ENCODE peak calls at places on chromosome 6, in eight cellular contexts. One of them, this sample, is unnamed.

GRCh38 chr6:2448826-2449571 is 203.6 kb upstream of the GMDS start:
- DNase-seq in tibial artery: peak; percentile 40
- DNase-seq in transverse colon: peak; percentile 43
- DNase-seq in CD8-positive, alpha-beta T cell: no peak
- DNase-seq in brain microvascular endothelial cell: peak; percentile 63
- DNase-seq in CD4-positive, alpha-beta T cell: no peak
- DNase-seq in osteoblast: peak; percentile 89
- DNase-seq in BJ: no peak
- DNase-seq in this sample: peak; percentile 86

GRCh38 chr6:146357578-146358340 is 185.9 kb upstream of the RAB32 start:
- DNase-seq in osteoblast: peak; percentile 71
- DNase-seq in transverse colon: no peak
- DNase-seq in CD4-positive, alpha-beta T cell: no peak
- DNase-seq in tibial artery: no peak
- DNase-seq in CD8-positive, alpha-beta T cell: no peak
- DNase-seq in BJ: peak; percentile 78
- DNase-seq in brain microvascular endothelial cell: peak; percentile 77
- DNase-seq in this sample: peak; percentile 91

GRCh38 chr6:150183105-150183504 is 40.3 kb downstream of the PPP1R14C start:
- DNase-seq in tibial artery: no peak
- DNase-seq in transverse colon: no peak
- DNase-seq in BJ: no peak
- DNase-seq in brain microvascular endothelial cell: no peak
- DNase-seq in CD4-positive, alpha-beta T cell: no peak
- DNase-seq in osteoblast: no peak
- DNase-seq in CD8-positive, alpha-beta T cell: no peak
- DNase-seq in this sample: no peak

GRCh38 chr6:169292340-169293124 is 38.9 kb upstream of the THBS2 start:
- DNase-seq in osteoblast: peak; percentile 71
- DNase-seq in BJ: peak; percentile 90
- DNase-seq in CD8-positive, alpha-beta T cell: no peak
- DNase-seq in brain microvascular endothelial cell: peak; percentile 91
- DNase-seq in CD4-positive, alpha-beta T cell: no peak
- DNase-seq in tibial artery: peak; percentile 44
- DNase-seq in transverse colon: no peak
- DNase-seq in this sample: no peak

GRCh38 chr6:105793132-105793531 is 293.0 kb upstream of the PRDM1 start:
- DNase-seq in BJ: no peak
- DNase-seq in tibial artery: no peak
- DNase-seq in CD8-positive, alpha-beta T cell: no peak
- DNase-seq in CD4-positive, alpha-beta T cell: no peak
- DNase-seq in osteoblast: no peak
- DNase-seq in transverse colon: peak; percentile 22
- DNase-seq in brain microvascular endothelial cell: no peak
- DNase-seq in this sample: no peak

GRCh38 chr6:117477988-117478852 is 4.3 kb upstream of the DCBLD1 start:
- DNase-seq in osteoblast: no peak
- DNase-seq in CD8-positive, alpha-beta T cell: no peak
- DNase-seq in brain microvascular endothelial cell: no peak
- DNase-seq in tibial artery: no peak
- DNase-seq in transverse colon: peak; percentile 35
- DNase-seq in CD4-positive, alpha-beta T cell: no peak
- DNase-seq in BJ: no peak
- DNase-seq in this sample: peak; percentile 43

GRCh38 chr6:19906161-19906560 is 69.0 kb downstream of the ID4 start:
- DNase-seq in BJ: no peak
- DNase-seq in transverse colon: no peak
- DNase-seq in CD4-positive, alpha-beta T cell: no peak
- DNase-seq in brain microvascular endothelial cell: no peak
- DNase-seq in tibial artery: no peak
- DNase-seq in CD8-positive, alpha-beta T cell: no peak
- DNase-seq in osteoblast: no peak
- DNase-seq in this sample: no peak

GRCh38 chr6:163708459-163708858 is 293.9 kb downstream of the QKI start:
- DNase-seq in CD8-positive, alpha-beta T cell: no peak
- DNase-seq in tibial artery: no peak
- DNase-seq in brain microvascular endothelial cell: no peak
- DNase-seq in CD4-positive, alpha-beta T cell: no peak
- DNase-seq in osteoblast: no peak
- DNase-seq in transverse colon: peak; percentile 45
- DNase-seq in BJ: no peak
- DNase-seq in this sample: no peak

GRCh38 chr6:157946053-157946617 is 35.5 kb upstream of the SYNJ2 start:
- DNase-seq in CD4-positive, alpha-beta T cell: no peak
- DNase-seq in transverse colon: no peak
- DNase-seq in BJ: no peak
- DNase-seq in osteoblast: no peak
- DNase-seq in brain microvascular endothelial cell: no peak
- DNase-seq in tibial artery: no peak
- DNase-seq in CD8-positive, alpha-beta T cell: no peak
- DNase-seq in this sample: no peak

GRCh38 chr6:138240476-138241245 is 22.4 kb upstream of the PBOV1 start:
- DNase-seq in CD8-positive, alpha-beta T cell: no peak
- DNase-seq in tibial artery: no peak
- DNase-seq in osteoblast: no peak
- DNase-seq in CD4-positive, alpha-beta T cell: no peak
- DNase-seq in brain microvascular endothelial cell: peak; percentile 43
- DNase-seq in transverse colon: no peak
- DNase-seq in BJ: no peak
- DNase-seq in this sample: no peak

GRCh38 chr6:36204068-36204753 is 7.7 kb downstream of the BRPF3 start:
- DNase-seq in BJ: no peak
- DNase-seq in brain microvascular endothelial cell: no peak
- DNase-seq in CD4-positive, alpha-beta T cell: peak; percentile 33
- DNase-seq in CD8-positive, alpha-beta T cell: peak; percentile 39
- DNase-seq in transverse colon: no peak
- DNase-seq in tibial artery: no peak
- DNase-seq in osteoblast: no peak
- DNase-seq in this sample: no peak

GRCh38 chr6:42264146-42264851 is 46.6 kb upstream of the MRPS10 start:
- DNase-seq in CD4-positive, alpha-beta T cell: no peak
- DNase-seq in BJ: no peak
- DNase-seq in brain microvascular endothelial cell: no peak
- DNase-seq in CD8-positive, alpha-beta T cell: no peak
- DNase-seq in osteoblast: peak; percentile 53
- DNase-seq in transverse colon: no peak
- DNase-seq in tibial artery: no peak
- DNase-seq in this sample: no peak

GRCh38 chr6:3484240-3484639 is 27.4 kb upstream of the SLC22A23 start:
- DNase-seq in BJ: no peak
- DNase-seq in CD4-positive, alpha-beta T cell: no peak
- DNase-seq in tibial artery: no peak
- DNase-seq in brain microvascular endothelial cell: peak; percentile 77
- DNase-seq in osteoblast: no peak
- DNase-seq in transverse colon: no peak
- DNase-seq in CD8-positive, alpha-beta T cell: no peak
- DNase-seq in this sample: no peak

GRCh38 chr6:72952808-72953630 is 272.3 kb downstream of the KHDC1L start:
- DNase-seq in BJ: no peak
- DNase-seq in CD8-positive, alpha-beta T cell: no peak
- DNase-seq in osteoblast: peak; percentile 52
- DNase-seq in brain microvascular endothelial cell: no peak
- DNase-seq in tibial artery: no peak
- DNase-seq in CD4-positive, alpha-beta T cell: no peak
- DNase-seq in transverse colon: no peak
- DNase-seq in this sample: peak; percentile 86

DNA sequence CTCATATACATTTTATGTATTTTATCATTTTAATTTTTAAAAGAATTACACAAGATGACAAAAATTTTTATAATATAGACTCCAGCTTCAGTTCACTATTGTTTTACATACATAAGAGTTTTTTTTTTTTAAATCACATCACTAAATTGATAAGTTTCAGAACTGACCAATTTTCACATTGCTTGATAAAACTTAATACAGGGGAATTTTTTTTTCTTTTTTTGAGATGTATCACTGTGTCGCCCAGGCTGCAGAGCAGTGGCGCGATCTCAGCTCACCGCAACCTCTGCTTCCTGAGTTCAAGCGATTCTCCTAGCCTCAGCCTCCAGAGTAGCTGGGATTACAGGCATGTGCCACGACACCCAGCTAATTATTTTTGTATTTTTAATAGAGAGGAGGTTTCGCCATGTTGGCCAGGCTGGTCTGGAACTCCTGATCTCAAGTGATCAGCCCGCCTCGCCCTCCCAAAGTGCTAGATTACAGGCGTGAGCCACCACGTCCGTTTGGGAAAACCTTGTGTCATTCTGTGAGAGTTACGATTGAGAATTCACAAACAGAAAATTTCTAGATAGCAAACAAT is 36.6 kb upstream of the BTN3A2 start:
- DNase-seq in CD4-positive, alpha-beta T cell: no peak
- DNase-seq in CD8-positive, alpha-beta T cell: no peak
- DNase-seq in brain microvascular endothelial cell: no peak
- DNase-seq in transverse colon: no peak
- DNase-seq in osteoblast: no peak
- DNase-seq in BJ: no peak
- DNase-seq in tibial artery: no peak
- DNase-seq in this sample: no peak
- H3K27me3 ChIP-seq in CD4-positive, alpha-beta T cell: peaks cover 23% of the 10 kb centered on the region
- H3K27me3 ChIP-seq in CD8-positive, alpha-beta T cell: peaks cover 10% of the 10 kb centered on the region
- H3K27me3 ChIP-seq in brain microvascular endothelial cell: no peaks in the 10 kb centered on the region
- H3K27me3 ChIP-seq in transverse colon: peaks cover 81% of the 10 kb centered on the region
- H3K27me3 ChIP-seq in osteoblast: no peaks in the 10 kb centered on the region
- H3K27me3 ChIP-seq in BJ: no peaks in the 10 kb centered on the region
- H3K27me3 ChIP-seq in tibial artery: peaks cover 7% of the 10 kb centered on the region
- H3K27me3 ChIP-seq in this sample: peaks cover 7% of the 10 kb centered on the region

DNA sequence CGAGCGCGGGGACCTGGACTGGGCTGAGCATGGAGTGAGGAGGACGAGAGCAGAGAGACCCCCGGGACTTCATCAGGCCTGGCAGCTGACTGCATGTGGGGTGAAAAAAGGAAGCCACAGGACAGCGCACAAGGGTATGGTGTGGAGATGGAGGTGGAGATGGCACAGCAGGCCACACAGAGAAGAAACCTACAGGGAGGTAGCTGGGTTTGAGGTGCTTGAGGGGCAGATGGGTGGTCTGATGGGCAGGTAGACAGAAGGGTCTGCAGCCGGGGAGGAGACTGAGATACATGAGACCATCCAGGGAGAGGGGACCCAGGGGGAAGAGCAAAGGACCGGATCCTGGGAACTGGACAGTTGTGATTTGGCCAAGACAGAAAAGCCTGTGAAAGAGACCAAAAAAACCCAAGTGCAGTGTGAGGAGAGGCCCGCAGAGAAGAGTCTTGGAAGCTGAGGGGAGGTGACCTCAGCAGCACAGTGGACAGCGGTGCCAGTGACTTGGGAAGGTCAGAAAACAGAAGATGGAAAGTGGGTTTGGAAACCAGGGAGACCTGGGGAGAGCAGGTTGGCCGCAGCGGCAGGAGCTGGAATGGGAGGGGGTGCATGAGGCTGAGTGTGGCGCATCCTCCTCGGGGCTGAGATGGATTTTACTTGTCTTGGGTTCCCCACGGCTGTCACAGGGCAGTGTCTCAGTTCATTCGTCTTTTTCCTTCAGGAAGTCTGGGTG is 5.5 kb downstream of the HLA-DPB1 start:
- DNase-seq in tibial artery: no peak
- DNase-seq in transverse colon: no peak
- DNase-seq in CD4-positive, alpha-beta T cell: no peak
- DNase-seq in brain microvascular endothelial cell: no peak
- DNase-seq in CD8-positive, alpha-beta T cell: no peak
- DNase-seq in osteoblast: no peak
- DNase-seq in BJ: no peak
- DNase-seq in this sample: no peak
- H3K27me3 ChIP-seq in tibial artery: no peaks in the 10 kb centered on the region
- H3K27me3 ChIP-seq in transverse colon: peaks cover 13% of the 10 kb centered on the region
- H3K27me3 ChIP-seq in CD4-positive, alpha-beta T cell: no peaks in the 10 kb centered on the region
- H3K27me3 ChIP-seq in brain microvascular endothelial cell: no peaks in the 10 kb centered on the region
- H3K27me3 ChIP-seq in CD8-positive, alpha-beta T cell: no peaks in the 10 kb centered on the region
- H3K27me3 ChIP-seq in osteoblast: peaks cover 7% of the 10 kb centered on the region
- H3K27me3 ChIP-seq in BJ: peaks cover 5% of the 10 kb centered on the region
- H3K27me3 ChIP-seq in this sample: no peaks in the 10 kb centered on the region

GRCh38 chr6:28207244-28208179 is 17.6 kb upstream of the ZSCAN9 start:
- DNase-seq in tibial artery: no peak
- DNase-seq in brain microvascular endothelial cell: peak; percentile 32
- DNase-seq in BJ: no peak
- DNase-seq in CD8-positive, alpha-beta T cell: no peak
- DNase-seq in osteoblast: no peak
- DNase-seq in CD4-positive, alpha-beta T cell: no peak
- DNase-seq in transverse colon: peak; percentile 24
- DNase-seq in this sample: peak; percentile 49

GRCh38 chr6:28206527-28207243 is 18.4 kb upstream of the ZSCAN9 start:
- DNase-seq in osteoblast: no peak
- DNase-seq in CD4-positive, alpha-beta T cell: no peak
- DNase-seq in transverse colon: no peak
- DNase-seq in brain microvascular endothelial cell: no peak
- DNase-seq in tibial artery: no peak
- DNase-seq in CD8-positive, alpha-beta T cell: no peak
- DNase-seq in BJ: no peak
- DNase-seq in this sample: no peak

GRCh38 chr6:28208180-28208659 is 16.9 kb upstream of the ZSCAN9 start:
- DNase-seq in CD8-positive, alpha-beta T cell: no peak
- DNase-seq in brain microvascular endothelial cell: no peak
- DNase-seq in osteoblast: no peak
- DNase-seq in transverse colon: no peak
- DNase-seq in BJ: no peak
- DNase-seq in tibial artery: no peak
- DNase-seq in CD4-positive, alpha-beta T cell: no peak
- DNase-seq in this sample: no peak

GRCh38 chr6:28205879-28206278 is 19.2 kb upstream of the ZSCAN9 start:
- DNase-seq in CD8-positive, alpha-beta T cell: no peak
- DNase-seq in BJ: no peak
- DNase-seq in tibial artery: no peak
- DNase-seq in transverse colon: no peak
- DNase-seq in CD4-positive, alpha-beta T cell: no peak
- DNase-seq in osteoblast: no peak
- DNase-seq in brain microvascular endothelial cell: no peak
- DNase-seq in this sample: no peak

GRCh38 chr6:28203201-28203600 is 21.9 kb upstream of the ZSCAN9 start:
- DNase-seq in tibial artery: no peak
- DNase-seq in brain microvascular endothelial cell: no peak
- DNase-seq in osteoblast: no peak
- DNase-seq in BJ: no peak
- DNase-seq in CD4-positive, alpha-beta T cell: no peak
- DNase-seq in CD8-positive, alpha-beta T cell: no peak
- DNase-seq in transverse colon: no peak
- DNase-seq in this sample: no peak
- H3K27me3 ChIP-seq in tibial artery: no peaks in the 10 kb centered on the region
- H3K27me3 ChIP-seq in brain microvascular endothelial cell: no peaks in the 10 kb centered on the region
- H3K27me3 ChIP-seq in osteoblast: peaks cover 36% of the 10 kb centered on the region
- H3K27me3 ChIP-seq in BJ: peaks cover 8% of the 10 kb centered on the region
- H3K27me3 ChIP-seq in CD4-positive, alpha-beta T cell: peaks cover 62% of the 10 kb centered on the region
- H3K27me3 ChIP-seq in CD8-positive, alpha-beta T cell: peaks cover 15% of the 10 kb centered on the region
- H3K27me3 ChIP-seq in transverse colon: peaks cover 65% of the 10 kb centered on the region
- H3K27me3 ChIP-seq in this sample: peaks cover 63% of the 10 kb centered on the region

DNA sequence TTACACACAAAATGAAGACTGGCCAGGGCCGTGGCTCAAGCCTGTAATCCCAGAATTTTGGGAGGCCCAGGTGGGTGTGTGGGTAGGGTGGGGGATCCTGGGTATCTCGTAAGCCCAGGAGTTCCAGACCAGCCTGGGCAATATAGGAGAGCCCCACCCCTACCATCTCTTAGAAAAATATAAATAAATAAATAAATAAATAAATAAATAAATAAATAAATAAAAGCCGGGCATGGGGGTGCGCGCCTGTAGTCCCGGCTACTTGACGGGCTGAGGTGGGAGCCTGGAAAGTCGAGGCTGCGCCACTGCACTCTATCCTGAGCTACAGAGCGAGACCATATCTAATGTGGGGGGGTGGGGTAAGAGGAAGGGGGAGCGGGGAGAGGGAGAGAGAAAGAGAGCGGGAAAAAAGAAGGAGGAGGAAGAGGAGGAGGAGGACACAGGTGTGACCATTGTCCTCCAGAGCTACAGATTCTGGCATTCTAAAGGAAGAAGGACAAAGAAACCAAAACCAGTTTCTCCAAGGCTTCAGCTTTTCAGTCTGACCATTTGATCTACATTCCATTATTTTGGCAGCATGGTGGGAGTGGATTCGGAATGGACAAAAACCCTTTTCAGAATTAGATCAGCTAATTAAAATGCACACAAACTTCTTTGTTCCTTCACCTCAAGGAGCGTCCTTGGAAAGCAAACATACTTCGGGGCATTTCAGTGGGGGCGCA is 616 bp upstream of the C6orf141 start:
- DNase-seq in tibial artery: no peak
- DNase-seq in transverse colon: no peak
- DNase-seq in BJ: no peak
- DNase-seq in brain microvascular endothelial cell: no peak
- DNase-seq in osteoblast: no peak
- DNase-seq in CD4-positive, alpha-beta T cell: no peak
- DNase-seq in CD8-positive, alpha-beta T cell: no peak
- DNase-seq in this sample: peak; percentile 21
- H3K27me3 ChIP-seq in tibial artery: no peaks in the 10 kb centered on the region
- H3K27me3 ChIP-seq in transverse colon: peaks cover 16% of the 10 kb centered on the region
- H3K27me3 ChIP-seq in BJ: peaks cover 3% of the 10 kb centered on the region
- H3K27me3 ChIP-seq in brain microvascular endothelial cell: peaks cover 16% of the 10 kb centered on the region
- H3K27me3 ChIP-seq in osteoblast: peaks cover 34% of the 10 kb centered on the region
- H3K27me3 ChIP-seq in CD4-positive, alpha-beta T cell: peaks cover 27% of the 10 kb centered on the region
- H3K27me3 ChIP-seq in CD8-positive, alpha-beta T cell: peaks cover 4% of the 10 kb centered on the region
- H3K27me3 ChIP-seq in this sample: peaks cover 3% of the 10 kb centered on the region

This sample was measured in endothelial cell of umbilical vein.